ENCODE peak calls at places on chromosomes 12 and 14, in five cellular contexts. F is uterus, N is fibroblast of lung, P is NCI-H774, T is anterior cingulate cortex. D is an unnamed sample.

GRCh38 chr14:96662116-96662901 is 134.9 kb upstream of the VRK1 start:
- DNase-seq in F (no peak), N (peak), P (peak), T (no peak), D (no peak)

GRCh38 chr12:2324375-2324774 is 271.6 kb downstream of the CACNA1C start:
- DNase-seq in F (no peak), N (peak), P (peak), T (no peak), D (no peak)

GRCh38 chr14:94387051-94388026 is 1.1 kb downstream of the SERPINA1 start:
- DNase-seq in F (no peak), N (no peak), P (no peak), T (no peak), D (no peak)

GRCh38 chr14:24271134-24271833 is at the start of gene RABGGTA:
- DNase-seq in F (peak), N (peak), P (peak), T (peak), D (peak)

GRCh38 chr12:91397866-91398532 is 215.4 kb upstream of the DCN start:
- DNase-seq in F (no peak), N (peak), P (no peak), T (no peak), D (no peak)

GRCh38 chr12:104957388-104958008 is 592 bp downstream of the SLC41A2 start:
- DNase-seq in F (no peak), N (no peak), P (peak), T (no peak), D (no peak)

GRCh38 chr14:68691031-68691864 is 101.6 kb downstream of the ZFP36L1 start:
- DNase-seq in F (peak), N (no peak), P (no peak), T (peak), D (no peak)

GRCh38 chr14:99524804-99525698 is 43.8 kb downstream of the CCNK start:
- DNase-seq in F (no peak), N (peak), P (no peak), T (no peak), D (peak)

GRCh38 chr12:122870867-122871664 is 24.9 kb downstream of the VPS37B start:
- DNase-seq in F (no peak), N (peak), P (no peak), T (peak), D (peak)